ENCODE peak calls at places on chromosomes 5 and 9, in seven cellular contexts. D is AG04450; M is suprapubic skin; R is NCI-H1436 treated with DMSO at 0.1 percent for 48 hours; N is CD4-positive, alpha-beta memory T cell; F is neural progenitor cell; U is HEK293T. H is an unnamed sample.

GRCh38 chr5:149732500-149733128 is 2.5 kb downstream of the PPARGC1B start:
- DNase-seq in N (no peak), D (no peak), M (no peak), F (peak; percentile 58), R (no peak), U (peak; percentile 25), H (no peak)

GRCh38 chr5:126972062-126972895 is 58.1 kb downstream of the MARCHF3 start:
- DNase-seq in U (no peak), R (no peak), N (peak; percentile 31), D (no peak), F (no peak), M (no peak), H (no peak)

GRCh38 chr9:2132484-2133082 is 117.4 kb downstream of the SMARCA2 start:
- DNase-seq in N (peak; percentile 16), U (peak; percentile 7), D (no peak), F (peak; percentile 42), M (no peak), R (no peak), H (no peak)

GRCh38 chr9:95953986-95954385 is 78.5 kb downstream of the ERCC6L2 start:
- DNase-seq in U (no peak), D (no peak), N (no peak), F (no peak), M (no peak), R (no peak), H (no peak)

GRCh38 chr5:133882801-133883200 is 85.6 kb downstream of the C5orf15 start:
- DNase-seq in U (no peak), N (no peak), M (no peak), F (no peak), D (no peak), R (no peak), H (no peak)

GRCh38 chr9:80320916-80321315 is 749.2 kb downstream of the TLE4 start:
- DNase-seq in D (no peak), M (no peak), N (no peak), F (no peak), U (no peak), R (no peak), H (no peak)

GRCh38 chr5:66452109-66452508 is 144.1 kb upstream of the MAST4 start:
- DNase-seq in M (no peak), U (no peak), R (no peak), D (no peak), N (no peak), F (peak; percentile 8), H (no peak)

GRCh38 chr5:111427762-111428161 is 84.6 kb downstream of the STARD4 start:
- DNase-seq in R (no peak), F (no peak), U (no peak), M (no peak), D (no peak), N (no peak), H (no peak)

GRCh38 chr5:54249210-54250028 is 61.0 kb downstream of the ARL15 start:
- DNase-seq in U (peak; percentile 67), M (no peak), N (peak; percentile 14), F (no peak), D (no peak), R (no peak), H (peak; percentile 67)

GRCh38 chr9:19446361-19446861 is 37.6 kb downstream of the ACER2 start:
- DNase-seq in R (no peak), U (no peak), N (no peak), M (no peak), F (peak; percentile 51), D (no peak), H (no peak)

GRCh38 chr9:127089639-127090081 is 32.8 kb downstream of the ANGPTL2 start:
- DNase-seq in M (no peak), U (no peak), R (no peak), F (no peak), N (no peak), D (no peak), H (no peak)

GRCh38 chr5:10317825-10318682 is 10.4 kb upstream of the CMBL start:
- DNase-seq in N (no peak), U (no peak), F (no peak), D (no peak), R (no peak), M (no peak), H (no peak)

GRCh38 chr5:157130933-157131332 is 11.7 kb downstream of the MED7 start:
- DNase-seq in R (no peak), N (no peak), M (no peak), F (no peak), D (no peak), U (no peak), H (no peak)

GRCh38 chr5:78627766-78628165 is 20.8 kb downstream of the LHFPL2 start:
- DNase-seq in N (no peak), R (no peak), M (no peak), D (no peak), F (no peak), U (no peak), H (no peak)

GRCh38 chr9:130518198-130518597 is 61.2 kb upstream of the FUBP3 start:
- DNase-seq in N (no peak), R (no peak), M (no peak), U (no peak), F (no peak), D (no peak), H (no peak)

GRCh38 chr5:158013303-158013702 is 154.4 kb upstream of the CLINT1 start:
- DNase-seq in N (no peak), U (no peak), R (no peak), D (no peak), F (no peak), M (no peak), H (no peak)

GRCh38 chr9:133928248-133928764 is 63.8 kb downstream of the VAV2 start:
- DNase-seq in F (no peak), U (no peak), D (no peak), R (no peak), M (no peak), N (no peak), H (no peak)

GRCh38 chr5:161311965-161312364 is 234.6 kb downstream of the GABRB2 start:
- DNase-seq in M (no peak), U (no peak), F (no peak), D (no peak), N (no peak), R (peak; percentile 15), H (no peak)

GRCh38 chr9:76751011-76751410 is 13.2 kb upstream of the PCA3 start:
- DNase-seq in N (no peak), U (no peak), D (no peak), M (no peak), F (no peak), R (no peak), H (no peak)

GRCh38 chr5:95786821-95787408 is 35.6 kb downstream of the GLRX start:
- DNase-seq in M (no peak), U (no peak), R (no peak), N (no peak), D (no peak), F (no peak), H (no peak)

GRCh38 chr5:113039229-113039628 is 62.6 kb downstream of the DCP2 start:
- DNase-seq in N (no peak), F (no peak), R (no peak), U (no peak), D (no peak), M (no peak), H (no peak)

GRCh38 chr9:95504053-95504963 is 12.5 kb downstream of the PTCH1 start:
- DNase-seq in U (no peak), R (no peak), D (no peak), M (no peak), N (no peak), F (peak; percentile 75), H (no peak)

GRCh38 chr5:77560677-77561263 is 68.7 kb upstream of the WDR41 start:
- DNase-seq in D (peak; percentile 1), N (no peak), R (no peak), F (peak; percentile 54), U (peak; percentile 42), M (no peak), H (peak; percentile 10)

H was measured in NCI-H187.